ENCODE peak calls at places on chromosomes 5 and 9, in nine cellular contexts. O, W, I, Q, J, T, E, V and P are unnamed samples.
A peak's percentile ranks its signal among the peaks of the same experiment; 100 is the strongest.

GRCh38 chr5:172768573-172769323 is 2.2 kb downstream of the DUSP1 start:
- DNase-seq in O (peak; percentile 44), W (no peak), I (peak; percentile 69), Q (peak; percentile 82), J (peak; percentile 29), T (no peak), E (peak; percentile 50), V (peak; percentile 87), P (peak; percentile 62)

GRCh38 chr5:158599132-158599531 is 500.6 kb downstream of the EBF1 start:
- DNase-seq in O (no peak), W (no peak), I (peak; percentile 41), Q (peak; percentile 43), J (no peak), T (no peak), E (no peak), V (no peak), P (no peak)

GRCh38 chr9:20382460-20383071 is 239.7 kb downstream of the MLLT3 start:
- DNase-seq in O (no peak), W (no peak), I (peak; percentile 20), Q (peak; percentile 67), J (no peak), T (no peak), E (no peak), V (no peak), P (no peak)

GRCh38 chr5:16464664-16465543 is 696 bp downstream of the ZNF622 start:
- DNase-seq in O (no peak), W (no peak), I (no peak), Q (peak; percentile 36), J (no peak), T (no peak), E (no peak), V (no peak), P (no peak)

GRCh38 chr9:1639166-1639565 is 376.0 kb upstream of the SMARCA2 start:
- DNase-seq in O (no peak), W (no peak), I (no peak), Q (no peak), J (peak; percentile 11), T (no peak), E (no peak), V (no peak), P (no peak)

GRCh38 chr5:57033103-57033502 is 81.2 kb upstream of the MIER3 start:
- DNase-seq in O (no peak), W (peak; percentile 34), I (no peak), Q (no peak), J (peak; percentile 64), T (peak; percentile 86), E (peak; percentile 83), V (no peak), P (peak; percentile 84)

GRCh38 chr9:112059145-112059979 is 115.7 kb downstream of the SUSD1 start:
- DNase-seq in O (no peak), W (no peak), I (peak; percentile 99), Q (peak; percentile 90), J (peak; percentile 90), T (no peak), E (no peak), V (no peak), P (peak; percentile 42)

GRCh38 chr5:138273834-138274188 is 610 bp downstream of the GFRA3 start:
- DNase-seq in O (no peak), W (no peak), I (no peak), Q (no peak), J (no peak), T (no peak), E (no peak), V (no peak), P (no peak)

GRCh38 chr9:127877566-127877998 is at the start of gene AK1:
- DNase-seq in O (peak; percentile 76), W (no peak), I (peak; percentile 43), Q (peak; percentile 45), J (peak; percentile 34), T (peak; percentile 74), E (peak; percentile 88), V (peak; percentile 96), P (peak; percentile 62)

GRCh38 chr9:128718475-128718874 is 5.5 kb downstream of the ZDHHC12 start:
- DNase-seq in O (no peak), W (no peak), I (no peak), Q (no peak), J (no peak), T (no peak), E (peak; percentile 29), V (no peak), P (no peak)

GRCh38 chr5:154146409-154146808 is 44.1 kb upstream of the GALNT10 start:
- DNase-seq in O (no peak), W (no peak), I (no peak), Q (no peak), J (no peak), T (no peak), E (no peak), V (no peak), P (no peak)

GRCh38 chr9:71944754-71945409 is 33.4 kb downstream of the C9orf85 start:
- DNase-seq in O (no peak), W (peak; percentile 18), I (peak; percentile 16), Q (no peak), J (peak; percentile 86), T (no peak), E (no peak), V (no peak), P (peak; percentile 48)

GRCh38 chr5:79844571-79844970 is 146.5 kb downstream of the MTX3 start:
- DNase-seq in O (no peak), W (no peak), I (no peak), Q (no peak), J (no peak), T (no peak), E (no peak), V (peak; percentile 14), P (no peak)

GRCh38 chr5:117794847-117795246 is 1193.5 kb downstream of the DTWD2 start:
- DNase-seq in O (no peak), W (no peak), I (no peak), Q (no peak), J (no peak), T (no peak), E (no peak), V (no peak), P (no peak)

GRCh38 chr9:100595391-100596199 is 17.7 kb downstream of the CAVIN4 start:
- DNase-seq in O (no peak), W (peak; percentile 44), I (peak; percentile 72), Q (peak; percentile 79), J (peak; percentile 46), T (peak; percentile 48), E (no peak), V (no peak), P (peak; percentile 70)

GRCh38 chr9:136796238-136796774 is at the start of gene CCDC183:
- DNase-seq in O (no peak), W (no peak), I (no peak), Q (no peak), J (no peak), T (no peak), E (no peak), V (no peak), P (no peak)

GRCh38 chr5:34452170-34452828 is 203.8 kb upstream of the RAI14 start:
- DNase-seq in O (no peak), W (peak; percentile 34), I (peak; percentile 69), Q (peak; percentile 76), J (peak; percentile 22), T (peak; percentile 40), E (no peak), V (no peak), P (peak; percentile 39)

DNA sequence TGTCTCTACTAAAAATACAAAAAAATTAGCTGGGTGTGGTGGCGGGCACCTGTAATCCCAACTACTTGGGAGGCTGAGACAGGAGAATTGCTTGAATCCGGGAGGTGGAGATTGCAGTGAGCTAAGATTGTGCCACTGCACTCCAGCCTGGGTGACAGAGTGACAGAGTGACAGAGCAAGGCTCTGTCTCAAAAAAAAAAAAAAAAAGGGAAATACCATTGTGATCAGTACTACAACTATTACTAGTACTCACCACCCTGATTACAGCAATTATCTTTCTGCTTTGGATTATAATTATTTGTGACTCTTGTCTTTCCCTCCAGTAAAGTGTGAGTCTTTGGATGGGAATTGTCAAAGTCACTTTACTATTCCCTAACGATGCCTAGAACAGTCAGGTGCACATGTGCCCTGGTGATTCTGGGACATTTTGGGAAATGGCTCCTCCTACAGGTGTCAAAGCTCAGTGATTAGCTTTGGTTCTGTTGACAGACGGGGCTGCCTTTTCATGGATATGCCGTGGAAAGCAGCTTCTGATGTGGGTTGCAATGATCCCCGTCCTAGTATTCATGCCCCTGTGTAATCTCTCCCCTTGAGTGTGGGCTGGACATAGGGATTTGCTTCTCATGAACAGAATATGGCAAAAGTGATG is 31.8 kb upstream of the FRRS1L start:
- DNase-seq in O (no peak), W (peak; percentile 26), I (no peak), Q (no peak), J (no peak), T (no peak), E (no peak), V (peak; percentile 34), P (peak; percentile 13)
- TF ChIP-seq CTCF in O (no peak), W (peak; percentile 34), I (peak; percentile 24), Q (peak; percentile 32), J (peak; percentile 27), T (no peak), E (no peak), V (no peak), P (no peak)

GRCh38 chr5:150627731-150628545 is 12.5 kb upstream of the SYNPO start:
- DNase-seq in O (no peak), W (no peak), I (peak; percentile 45), Q (peak; percentile 78), J (peak; percentile 36), T (no peak), E (no peak), V (no peak), P (no peak)
- TF ChIP-seq CTCF in O (no peak), W (no peak), I (no peak), Q (no peak), J (no peak), T (no peak), E (no peak), V (no peak), P (no peak)

GRCh38 chr9:135726138-135726853 is 24.3 kb downstream of the KCNT1 start:
- DNase-seq in O (no peak), W (no peak), I (no peak), Q (no peak), J (no peak), T (no peak), E (no peak), V (no peak), P (no peak)
- TF ChIP-seq CTCF in O (no peak), W (peak; percentile 48), I (no peak), Q (peak; percentile 22), J (no peak), T (no peak), E (no peak), V (no peak), P (no peak)

GRCh38 chr5:17619353-17619752 is 9.2 kb downstream of the TAF11L12 start:
- DNase-seq in O (no peak), W (no peak), I (no peak), Q (no peak), J (no peak), T (no peak), E (no peak), V (no peak), P (peak; percentile 65)

GRCh38 chr5:17625686-17626085 is 6.2 kb upstream of the TAF11L13 start:
- DNase-seq in O (no peak), W (no peak), I (no peak), Q (no peak), J (no peak), T (no peak), E (no peak), V (no peak), P (no peak)

GRCh38 chr5:17614872-17615605 is 4.8 kb downstream of the TAF11L12 start:
- DNase-seq in O (no peak), W (no peak), I (no peak), Q (no peak), J (no peak), T (no peak), E (no peak), V (no peak), P (no peak)

GRCh38 chr5:17620627-17621026 is 10.4 kb downstream of the TAF11L12 start:
- DNase-seq in O (no peak), W (no peak), I (no peak), Q (no peak), J (no peak), T (no peak), E (no peak), V (no peak), P (no peak)
- TF ChIP-seq CTCF in O (no peak), W (no peak), I (no peak), Q (no peak), J (peak; percentile 4), T (peak; percentile 49), E (no peak), V (no peak), P (no peak)